ENCODE peak calls at places on chromosome 21, in eight cellular contexts. A is fibroblast of mammary gland; C is COR-L47; B is HEK293T; X is activated T-cell treated with anti-CD3 and anti-CD28 coated beads, Interleukin-2, amount 50 U/mL, for 48 hours; H is omental fat pad; D is amniotic epithelial cell; W is dermis blood vessel endothelial cell. G is an unnamed sample.
A peak's percentile ranks its signal among the peaks of the same experiment; 100 is the strongest.

GRCh38 chr21:33901421-33902288 is 13.9 kb downstream of the ATP5PO start:
- DNase-seq in A (peak; percentile 79), C (peak; percentile 41), B (peak; percentile 64), X (no peak), H (no peak), D (peak; percentile 89), W (peak; percentile 78), G (peak; percentile 75)

GRCh38 chr21:17550671-17551308 is 37.9 kb downstream of the CXADR start:
- DNase-seq in A (peak; percentile 16), C (no peak), B (no peak), X (no peak), H (no peak), D (peak; percentile 43), W (no peak), G (no peak)

GRCh38 chr21:28479660-28480059 is 513.0 kb downstream of the LTN1 start:
- DNase-seq in A (no peak), C (no peak), B (no peak), X (no peak), H (no peak), D (no peak), W (no peak), G (no peak)

GRCh38 chr21:33402011-33402979 is 918 bp upstream of the IFNGR2 start:
- DNase-seq in A (peak; percentile 82), C (no peak), B (no peak), X (no peak), H (no peak), D (peak; percentile 90), W (peak; percentile 60), G (peak; percentile 90)

GRCh38 chr21:34009193-34009592 is 64.2 kb upstream of the MRPS6 start:
- DNase-seq in A (no peak), C (no peak), B (no peak), X (peak; percentile 39), H (no peak), D (peak; percentile 20), W (no peak), G (no peak)

GRCh38 chr21:38208118-38208517 is 48.7 kb upstream of the KCNJ15 start:
- DNase-seq in A (no peak), C (no peak), B (no peak), X (no peak), H (no peak), D (no peak), W (no peak), G (no peak)

GRCh38 chr21:17451364-17451869 is 61.4 kb upstream of the CXADR start:
- DNase-seq in A (peak; percentile 91), C (no peak), B (no peak), X (no peak), H (peak; percentile 56), D (peak; percentile 82), W (peak; percentile 51), G (no peak)

GRCh38 chr21:45110873-45111624 is 36.7 kb downstream of the ADARB1 start:
- DNase-seq in A (no peak), C (no peak), B (no peak), X (no peak), H (no peak), D (no peak), W (no peak), G (no peak)

GRCh38 chr21:45898028-45898350 is 83.6 kb upstream of the COL6A1 start:
- DNase-seq in A (no peak), C (no peak), B (no peak), X (no peak), H (no peak), D (no peak), W (no peak), G (no peak)

GRCh38 chr21:17045214-17045835 is 467.5 kb upstream of the CXADR start:
- DNase-seq in A (peak; percentile 65), C (peak; percentile 17), B (peak; percentile 36), X (no peak), H (no peak), D (peak; percentile 14), W (peak; percentile 48), G (peak; percentile 24)

GRCh38 chr21:35861656-35862055 is 198.7 kb downstream of the SETD4 start:
- DNase-seq in A (peak; percentile 75), C (peak; percentile 48), B (no peak), X (no peak), H (no peak), D (no peak), W (no peak), G (no peak)

GRCh38 chr21:45551316-45551715 is 9.1 kb upstream of the SLC19A1 start:
- DNase-seq in A (peak; percentile 94), C (no peak), B (no peak), X (peak; percentile 54), H (no peak), D (peak; percentile 67), W (peak; percentile 94), G (peak; percentile 30)

GRCh38 chr21:25626752-25627151 is 12.3 kb upstream of the JAM2 start:
- DNase-seq in A (no peak), C (peak; percentile 15), B (no peak), X (no peak), H (no peak), D (peak; percentile 6), W (peak; percentile 71), G (no peak)

GRCh38 chr21:36708512-36709029 is 9.7 kb downstream of the SIM2 start:
- DNase-seq in A (no peak), C (no peak), B (no peak), X (peak; percentile 20), H (no peak), D (no peak), W (no peak), G (no peak)

GRCh38 chr21:44766818-44767354 is 34.7 kb downstream of the UBE2G2 start:
- DNase-seq in A (no peak), C (no peak), B (no peak), X (no peak), H (no peak), D (no peak), W (no peak), G (peak; percentile 65)

GRCh38 chr21:33657124-33657842 is 15.0 kb downstream of the ITSN1 start:
- DNase-seq in A (no peak), C (no peak), B (no peak), X (no peak), H (no peak), D (no peak), W (peak; percentile 83), G (no peak)

GRCh38 chr21:34110594-34111202 is 37.3 kb downstream of the MRPS6 start:
- DNase-seq in A (no peak), C (no peak), B (no peak), X (no peak), H (no peak), D (no peak), W (no peak), G (no peak)

GRCh38 chr21:40575983-40576382 is 271.0 kb downstream of the DSCAM start:
- DNase-seq in A (no peak), C (no peak), B (no peak), X (no peak), H (no peak), D (no peak), W (no peak), G (no peak)

GRCh38 chr21:44708866-44709425 is 2.4 kb downstream of the TSPEAR start:
- DNase-seq in A (no peak), C (no peak), B (no peak), X (no peak), H (peak; percentile 16), D (no peak), W (no peak), G (no peak)

GRCh38 chr21:32807717-32808380 is 36.3 kb upstream of the PAXBP1 start:
- DNase-seq in A (peak; percentile 80), C (peak; percentile 0), B (no peak), X (no peak), H (no peak), D (peak; percentile 58), W (peak; percentile 26), G (no peak)

GRCh38 chr21:44757731-44758130 is 43.9 kb downstream of the UBE2G2 start:
- DNase-seq in A (no peak), C (no peak), B (no peak), X (no peak), H (no peak), D (no peak), W (no peak), G (peak; percentile 35)

GRCh38 chr21:26756491-26757159 is 88.6 kb downstream of the ADAMTS1 start:
- DNase-seq in A (peak; percentile 40), C (no peak), B (no peak), X (no peak), H (no peak), D (no peak), W (no peak), G (no peak)

GRCh38 chr21:44065428-44065827 is 41.8 kb upstream of the PWP2 start:
- DNase-seq in A (peak; percentile 65), C (no peak), B (no peak), X (peak; percentile 79), H (no peak), D (peak; percentile 55), W (no peak), G (no peak)

GRCh38 chr21:15003463-15004135 is 61.2 kb downstream of the NRIP1 start:
- DNase-seq in A (no peak), C (peak; percentile 90), B (peak; percentile 43), X (no peak), H (no peak), D (no peak), W (peak; percentile 11), G (peak; percentile 13)

GRCh38 chr21:38671716-38672115 is 134.0 kb upstream of the ETS2 start:
- DNase-seq in A (no peak), C (no peak), B (no peak), X (no peak), H (no peak), D (no peak), W (no peak), G (no peak)

GRCh38 chr21:41610042-41610839 is 102.3 kb upstream of the TMPRSS2 start:
- DNase-seq in A (peak; percentile 73), C (peak; percentile 32), B (peak; percentile 81), X (peak; percentile 50), H (no peak), D (peak; percentile 43), W (peak; percentile 80), G (peak; percentile 84)

GRCh38 chr21:45580181-45580575 is 37.9 kb upstream of the SLC19A1 start:
- DNase-seq in A (no peak), C (no peak), B (no peak), X (no peak), H (peak; percentile 19), D (no peak), W (no peak), G (no peak)

GRCh38 chr21:46151989-46152938 is 3.1 kb downstream of the FTCD start:
- DNase-seq in A (no peak), C (no peak), B (no peak), X (peak; percentile 8), H (no peak), D (no peak), W (no peak), G (no peak)